ENCODE peak calls at places on chromosome 11, in four cellular contexts. X, T, L and W are unnamed samples. For H3K27me3, the result is how much of the 10 kb centered on the place peaks cover.

GRCh38 chr11:111283945-111284481 is 14.3 kb upstream of the POU2AF3 start:
- DNase-seq in X (peak), T (no peak), L (peak), W (no peak)

GRCh38 chr11:35662061-35662648 is 420 bp upstream of the TRIM44 start:
- DNase-seq in T (no peak), L (no peak), X (no peak), W (peak)

GRCh38 chr11:17828311-17828751 is 93.8 kb downstream of the KCNC1 start:
- DNase-seq in X (no peak), T (peak), L (no peak), W (no peak)

GRCh38 chr11:45737056-45737455 is 67.9 kb upstream of the SLC35C1 start:
- DNase-seq in T (no peak), L (no peak), X (no peak), W (no peak)

GRCh38 chr11:122189259-122189658 is 73.2 kb upstream of the BLID start:
- DNase-seq in L (no peak), T (no peak), X (no peak), W (no peak)

GRCh38 chr11:76648061-76648460 is 22.5 kb downstream of the LRRC32 start:
- DNase-seq in X (no peak), T (no peak), L (peak), W (no peak)

GRCh38 chr11:75380716-75381420 is 18.4 kb upstream of the RPS3 start:
- DNase-seq in X (peak), T (no peak), L (peak), W (no peak)

GRCh38 chr11:7555067-7555699 is 41.4 kb downstream of the PPFIBP2 start:
- DNase-seq in T (no peak), X (no peak), L (peak), W (peak)

GRCh38 chr11:48052183-48053040 is 72.1 kb downstream of the PTPRJ start:
- DNase-seq in X (no peak), T (no peak), L (no peak), W (no peak)

GRCh38 chr11:33930317-33931021 is 38.6 kb upstream of the LMO2 start:
- DNase-seq in L (no peak), X (no peak), T (no peak), W (no peak)

GRCh38 chr11:114296190-114296978 is at the start of gene NNMT:
- DNase-seq in L (no peak), X (no peak), T (peak), W (peak)

GRCh38 chr11:93972790-93973189 is 48.4 kb upstream of the HEPHL1 start:
- DNase-seq in X (no peak), L (no peak), T (no peak), W (no peak)

GRCh38 chr11:36492724-36493304 is 17.3 kb downstream of the TRAF6 start:
- DNase-seq in L (no peak), T (no peak), X (no peak), W (no peak)

GRCh38 chr11:73554677-73555320 is 43.1 kb downstream of the FAM168A start:
- DNase-seq in T (no peak), L (no peak), X (no peak), W (peak)

GRCh38 chr11:26839911-26840705 is 118.2 kb upstream of the SLC5A12 start:
- DNase-seq in X (no peak), L (no peak), T (no peak), W (no peak)

GRCh38 chr11:77136074-77136473 is 8.0 kb downstream of the MYO7A start:
- DNase-seq in T (no peak), L (no peak), X (no peak), W (no peak)

GRCh38 chr11:118996926-118997626 is 862 bp upstream of the CENATAC start:
- DNase-seq in X (peak), L (no peak), T (no peak), W (no peak)

GRCh38 chr11:80365315-80365714 is 924.5 kb upstream of the TENM4 start:
- DNase-seq in T (no peak), X (no peak), L (no peak), W (no peak)

GRCh38 chr11:34528072-34528471 is 14.5 kb upstream of the ELF5 start:
- DNase-seq in T (no peak), L (no peak), X (no peak), W (no peak)

GRCh38 chr11:114551060-114551459 is 8.6 kb downstream of the NXPE1 start:
- DNase-seq in T (no peak), L (no peak), X (no peak), W (no peak)

GRCh38 chr11:16309226-16309625 is 47.1 kb downstream of the SOX6 start:
- DNase-seq in L (no peak), X (no peak), T (no peak), W (no peak)

GRCh38 chr11:19879309-19880087 is 166.9 kb downstream of the NAV2 start:
- DNase-seq in X (no peak), L (no peak), T (no peak), W (no peak)

GRCh38 chr11:58640386-58641023 is 18.0 kb downstream of the CNTF start:
- DNase-seq in T (no peak), X (no peak), L (no peak), W (no peak)

GRCh38 chr11:131002145-131002544 is 85.9 kb upstream of the SNX19 start:
- DNase-seq in T (no peak), X (no peak), L (no peak), W (no peak)

GRCh38 chr11:4025248-4025956 is 69.2 kb upstream of the RRM1 start:
- DNase-seq in T (no peak), X (no peak), L (no peak), W (no peak)

GRCh38 chr11:65576867-65577755 is 1.3 kb downstream of the EHBP1L1 start:
- DNase-seq in X (peak), T (peak), L (peak), W (peak)
- TF ChIP-seq POLR2A in X (no peak), T (peak), L (peak), W (peak)

GRCh38 chr11:72243173-72243566 is 806 bp downstream of the PHOX2A start:
- DNase-seq in T (no peak), L (no peak), X (no peak), W (no peak)
- H3K27me3 ChIP-seq in T (under half), L (under half), X (half or more), W (under half)

DNA sequence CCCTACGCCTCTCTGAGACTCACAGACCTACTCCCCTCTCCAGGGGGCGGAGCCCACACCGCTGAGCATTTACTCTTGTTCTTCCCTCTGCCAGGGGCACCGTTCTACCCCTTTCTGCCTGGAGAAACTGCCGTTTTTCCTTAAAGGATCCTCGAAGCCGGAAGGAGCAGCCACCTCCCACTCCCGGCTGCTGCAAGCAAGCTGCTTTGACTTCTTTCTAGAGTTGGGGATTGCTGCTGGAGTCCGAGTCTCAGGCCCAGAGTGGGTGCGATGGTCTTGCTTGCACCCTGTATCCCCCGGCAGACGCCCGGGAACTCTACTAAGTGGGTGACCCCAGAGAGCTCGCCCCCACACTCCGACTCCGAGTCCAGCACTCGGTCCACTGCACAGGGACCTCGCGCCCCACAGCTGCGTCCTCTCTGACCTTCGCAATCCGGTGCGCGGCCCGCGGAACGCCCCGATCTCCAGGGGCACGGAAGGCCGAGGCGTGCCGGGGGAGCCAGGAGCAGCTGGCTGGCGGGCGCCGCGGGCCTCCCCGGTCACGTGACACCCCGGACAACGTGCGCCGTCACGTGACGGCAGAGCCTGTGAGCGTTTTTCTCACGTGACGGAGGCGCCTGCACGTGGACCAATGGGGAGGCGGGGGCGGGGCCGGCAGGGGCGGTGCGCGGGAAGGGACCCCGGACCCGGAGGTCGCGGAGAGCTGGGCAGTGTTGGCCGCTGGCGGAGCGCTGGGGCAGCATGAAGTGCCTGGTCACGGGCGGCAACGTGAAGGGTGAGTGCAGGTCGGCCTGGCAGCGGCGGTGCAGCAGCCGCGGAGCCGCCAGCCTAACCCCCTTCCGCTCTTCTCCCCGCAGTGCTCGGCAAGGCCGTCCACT is at the start of gene RAD9A:
- DNase-seq in X (peak), T (peak), L (peak), W (peak)
- TF ChIP-seq POLR2A in X (peak), T (peak), L (peak), W (peak)

GRCh38 chr11:57363681-57364080 is 17.3 kb downstream of the PRG3 start:
- DNase-seq in T (no peak), L (no peak), X (no peak), W (no peak)

GRCh38 chr11:57364851-57365660 is 15.9 kb downstream of the PRG3 start:
- DNase-seq in L (no peak), T (no peak), X (no peak), W (no peak)

GRCh38 chr11:57370251-57370650 is 10.7 kb downstream of the PRG3 start:
- DNase-seq in L (no peak), T (no peak), X (no peak), W (no peak)

GRCh38 chr11:57373146-57373545 is 7.8 kb downstream of the PRG3 start:
- DNase-seq in L (no peak), T (no peak), X (no peak), W (no peak)

DNA sequence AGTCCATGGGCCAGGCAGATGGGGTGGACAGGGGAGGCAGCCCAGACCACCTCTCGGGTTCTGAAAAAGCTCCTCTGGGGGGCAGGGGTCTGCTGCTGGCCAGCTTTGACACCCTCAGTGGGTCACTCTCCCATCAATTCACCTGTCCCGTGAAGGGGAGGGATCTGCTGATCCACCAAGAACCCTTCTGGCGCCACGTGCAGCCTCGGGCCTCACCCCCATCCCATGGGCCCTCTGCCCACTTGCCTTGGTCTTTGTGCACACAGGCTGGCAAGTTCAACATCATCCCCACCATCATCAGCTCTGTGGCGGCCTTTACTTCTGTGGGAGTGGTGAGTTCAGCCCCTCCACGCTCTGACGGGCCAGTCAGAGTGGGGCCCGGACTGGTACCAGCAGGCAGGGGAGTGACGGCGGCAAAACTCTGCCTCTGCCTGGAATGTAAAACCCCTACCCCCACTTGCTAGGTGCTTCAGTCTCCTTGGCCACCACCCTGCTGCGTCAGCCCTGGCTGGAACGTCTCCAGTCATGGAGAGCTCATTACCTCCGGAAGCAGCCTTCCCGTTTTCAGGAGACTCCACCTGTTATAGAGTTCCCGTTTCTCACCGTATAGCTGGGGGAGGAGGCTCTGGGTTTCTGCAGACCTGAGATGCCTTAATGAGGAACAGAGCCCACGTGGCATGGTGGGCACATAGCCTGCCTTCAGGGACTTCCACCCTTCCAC is 12.7 kb downstream of the PRG3 start:
- DNase-seq in T (no peak), L (no peak), X (no peak), W (no peak)
- H3K27me3 ChIP-seq in T (under half), L (under half), X (under half), W (under half)

GRCh38 chr11:8808226-8808585 is 102.8 kb upstream of the AKIP1 start:
- DNase-seq in L (no peak), X (no peak), T (no peak), W (no peak)

GRCh38 chr11:8806974-8807373 is 104.0 kb upstream of the AKIP1 start:
- DNase-seq in T (no peak), X (no peak), L (no peak), W (no peak)

GRCh38 chr11:8809605-8810272 is 101.2 kb upstream of the AKIP1 start:
- DNase-seq in X (no peak), T (no peak), L (no peak), W (no peak)

GRCh38 chr11:8809185-8809584 is 101.8 kb upstream of the AKIP1 start:
- DNase-seq in X (no peak), T (no peak), L (no peak), W (no peak)

DNA sequence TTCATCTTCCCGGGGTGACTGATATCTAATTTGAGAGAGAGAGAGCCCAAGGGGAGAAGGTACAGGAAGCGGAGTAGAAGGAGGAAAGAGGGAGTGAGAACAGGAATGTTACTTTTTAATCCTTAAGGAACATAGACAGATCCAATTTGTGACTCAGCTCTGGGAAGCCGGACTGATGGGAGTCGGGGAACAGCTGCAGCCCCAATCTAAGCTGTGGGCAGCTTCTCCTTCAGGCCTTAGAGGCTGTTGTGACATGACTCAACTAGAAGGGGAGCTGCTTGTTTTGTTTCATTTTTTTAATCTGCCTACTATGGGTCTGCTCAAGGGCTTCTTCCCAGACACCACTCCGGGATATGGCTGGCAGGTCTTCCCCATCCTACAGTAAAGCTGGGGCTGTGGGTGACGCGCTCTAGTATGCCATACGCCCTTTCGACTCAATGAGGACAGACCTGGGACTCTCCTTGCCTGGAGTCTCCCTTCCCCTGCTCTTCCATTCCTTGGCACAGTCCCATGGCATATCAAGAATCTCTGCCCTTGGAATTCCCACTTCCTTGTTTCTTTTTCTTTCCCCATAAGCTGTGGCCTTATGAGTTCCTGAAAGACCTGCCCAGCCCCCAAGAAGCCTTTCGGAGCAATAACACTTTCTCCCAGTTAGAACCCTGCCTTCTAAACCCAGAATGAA is 103.3 kb upstream of the AKIP1 start:
- DNase-seq in X (no peak), L (no peak), T (peak), W (no peak)
- TF ChIP-seq POLR2A in X (no peak), L (no peak), T (no peak), W (no peak)

GRCh38 chr11:133153031-133153430 is 379.3 kb downstream of the OPCML start:
- DNase-seq in L (no peak), T (no peak), X (no peak), W (no peak)
- H3K27me3 ChIP-seq in L (under half), T (under half), X (under half), W (under half)

GRCh38 chr11:61947486-61948210 is 2.5 kb upstream of the BEST1 start:
- DNase-seq in X (peak), T (peak), L (peak), W (peak)

GRCh38 chr11:61948505-61948904 is 1.6 kb upstream of the BEST1 start:
- DNase-seq in L (no peak), T (no peak), X (no peak), W (no peak)

GRCh38 chr11:61951484-61952135 is 1.5 kb downstream of the BEST1 start:
- DNase-seq in L (no peak), X (peak), T (no peak), W (no peak)

GRCh38 chr11:61950035-61950547 is at the start of gene BEST1:
- DNase-seq in X (no peak), T (no peak), L (no peak), W (no peak)

DNA sequence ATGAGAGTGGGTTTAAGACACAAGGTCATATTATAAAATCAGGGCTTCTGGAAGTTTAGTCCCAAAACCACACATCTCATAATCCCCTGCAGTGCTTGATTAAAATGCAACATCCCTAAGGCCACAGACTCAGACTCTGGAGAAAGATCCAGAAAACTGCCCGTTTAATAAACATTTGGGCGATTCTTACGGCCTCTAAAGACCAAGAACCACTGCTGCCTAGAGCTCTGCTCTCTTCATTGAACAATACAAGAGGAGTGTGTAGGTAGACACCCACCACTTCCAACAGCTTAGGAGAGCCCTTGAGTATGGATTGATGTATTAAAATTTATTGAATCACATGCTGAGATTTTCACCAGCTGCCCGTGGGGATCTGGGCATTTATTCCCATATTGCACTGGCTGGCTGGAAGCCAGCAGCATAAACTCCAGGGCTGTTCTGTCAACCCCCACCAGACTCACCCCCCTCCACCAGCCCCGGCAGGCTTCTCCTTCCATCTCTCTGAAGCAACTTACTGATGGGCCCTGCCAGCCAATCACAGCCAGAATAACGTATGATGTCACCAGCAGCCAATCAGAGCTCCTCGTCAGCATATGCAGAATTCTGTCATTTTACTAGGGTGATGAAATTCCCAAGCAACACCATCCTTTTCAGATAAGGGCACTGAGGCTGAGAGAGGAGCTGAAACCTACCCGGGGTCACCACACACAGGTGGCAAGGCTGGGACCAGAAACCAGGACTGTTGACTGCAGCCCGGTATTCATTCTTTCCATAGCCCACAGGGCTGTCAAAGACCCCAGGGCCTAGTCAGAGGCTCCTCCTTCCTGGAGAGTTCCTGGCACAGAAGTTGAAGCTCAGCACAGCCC is 749 bp upstream of the BEST1 start:
- DNase-seq in T (peak), L (no peak), X (no peak), W (no peak)
- TF ChIP-seq POLR2A in T (peak), L (no peak), X (no peak), W (peak)